ENCODE peak calls at places on chromosomes 1 and 21, in nine cellular contexts. R, M, A, I, Y, Z, L, W and U are unnamed samples.

GRCh38 chr21:46284077-46284644 is 1.2 kb downstream of the MCM3AP start:
- DNase-seq in R (no peak), M (peak), A (no peak), I (no peak), Y (no peak), Z (no peak), L (no peak), W (no peak), U (no peak)

GRCh38 chr21:42558846-42559245 is 45.2 kb downstream of the SLC37A1 start:
- DNase-seq in R (no peak), M (no peak), A (no peak), I (no peak), Y (no peak), Z (no peak), L (no peak), W (no peak), U (no peak)

GRCh38 chr1:165683848-165684485 is 14.4 kb downstream of the ALDH9A1 start:
- DNase-seq in R (no peak), M (no peak), A (no peak), I (peak), Y (no peak), Z (no peak), L (no peak), W (no peak), U (no peak)

GRCh38 chr1:204338997-204339396 is 20.7 kb downstream of the PLEKHA6 start:
- DNase-seq in R (no peak), M (no peak), A (no peak), I (no peak), Y (no peak), Z (no peak), L (no peak), W (no peak), U (no peak)

GRCh38 chr1:2177541-2177940 is 17.0 kb downstream of the FAAP20 start:
- DNase-seq in R (no peak), M (no peak), A (no peak), I (no peak), Y (no peak), Z (no peak), L (no peak), W (no peak), U (no peak)

GRCh38 chr1:63724375-63724774 is 49.4 kb upstream of the ROR1 start:
- DNase-seq in R (no peak), M (no peak), A (no peak), I (no peak), Y (no peak), Z (no peak), L (no peak), W (no peak), U (no peak)

GRCh38 chr1:22723151-22723550 is 12.5 kb downstream of the EPHB2 start:
- DNase-seq in R (no peak), M (no peak), A (peak), I (no peak), Y (no peak), Z (no peak), L (no peak), W (no peak), U (no peak)

GRCh38 chr1:195799016-195799415 is 809.2 kb downstream of the KCNT2 start:
- DNase-seq in R (no peak), M (no peak), A (no peak), I (no peak), Y (no peak), Z (no peak), L (no peak), W (no peak), U (no peak)

GRCh38 chr1:62384276-62385005 is 52.4 kb upstream of the USP1 start:
- DNase-seq in R (no peak), M (peak), A (no peak), I (peak), Y (peak), Z (peak), L (peak), W (no peak), U (no peak)

GRCh38 chr1:61851235-61851634 is 109.0 kb downstream of the PATJ start:
- DNase-seq in R (no peak), M (no peak), A (no peak), I (no peak), Y (no peak), Z (no peak), L (no peak), W (no peak), U (no peak)

GRCh38 chr1:119012383-119012782 is 24.2 kb upstream of the TBX15 start:
- DNase-seq in R (peak), M (no peak), A (no peak), I (no peak), Y (no peak), Z (no peak), L (no peak), W (no peak), U (no peak)

GRCh38 chr21:41768371-41769042 is 1.7 kb upstream of the RIPK4 start:
- DNase-seq in R (no peak), M (peak), A (peak), I (peak), Y (peak), Z (peak), L (peak), W (no peak), U (no peak)

GRCh38 chr1:198888379-198888778 is 249.5 kb downstream of the PTPRC start:
- DNase-seq in R (no peak), M (no peak), A (no peak), I (no peak), Y (no peak), Z (no peak), L (no peak), W (no peak), U (no peak)

GRCh38 chr1:111267801-111268508 is 22.7 kb upstream of the CHIA start:
- DNase-seq in R (no peak), M (no peak), A (no peak), I (no peak), Y (no peak), Z (no peak), L (no peak), W (no peak), U (no peak)

GRCh38 chr21:21481238-21481637 is 483.0 kb downstream of the NCAM2 start:
- DNase-seq in R (no peak), M (peak), A (no peak), I (peak), Y (peak), Z (no peak), L (peak), W (no peak), U (no peak)

GRCh38 chr1:32701951-32702598 is 495 bp downstream of the SYNC start:
- DNase-seq in R (no peak), M (peak), A (no peak), I (peak), Y (peak), Z (no peak), L (no peak), W (no peak), U (peak)

GRCh38 chr1:1208713-1209433 is 2.5 kb upstream of the TNFRSF18 start:
- DNase-seq in R (no peak), M (peak), A (peak), I (no peak), Y (peak), Z (no peak), L (no peak), W (no peak), U (peak)

GRCh38 chr1:230171337-230172015 is 104.4 kb downstream of the GALNT2 start:
- DNase-seq in R (no peak), M (peak), A (no peak), I (peak), Y (peak), Z (peak), L (peak), W (no peak), U (no peak)

GRCh38 chr1:119882172-119883029 is 13.9 kb downstream of the ADAM30 start:
- DNase-seq in R (no peak), M (peak), A (no peak), I (no peak), Y (peak), Z (no peak), L (no peak), W (no peak), U (no peak)

GRCh38 chr1:211174375-211174774 is 40.4 kb upstream of the KCNH1 start:
- DNase-seq in R (no peak), M (peak), A (no peak), I (no peak), Y (no peak), Z (no peak), L (no peak), W (no peak), U (no peak)

GRCh38 chr1:221576268-221576667 is 165.6 kb downstream of the DUSP10 start:
- DNase-seq in R (no peak), M (peak), A (no peak), I (peak), Y (peak), Z (peak), L (peak), W (no peak), U (no peak)

GRCh38 chr1:229043111-229043510 is 227.8 kb upstream of the RAB4A start:
- DNase-seq in R (peak), M (no peak), A (no peak), I (no peak), Y (no peak), Z (no peak), L (no peak), W (no peak), U (no peak)

GRCh38 chr1:228084325-228084724 is 1.8 kb downstream of the ARF1 start:
- DNase-seq in R (no peak), M (peak), A (no peak), I (peak), Y (peak), Z (no peak), L (peak), W (no peak), U (no peak)

GRCh38 chr1:14912831-14913230 is 240.7 kb upstream of the TMEM51 start:
- DNase-seq in R (no peak), M (no peak), A (no peak), I (no peak), Y (no peak), Z (no peak), L (no peak), W (no peak), U (no peak)

GRCh38 chr1:64114012-64114525 is 89.4 kb upstream of the UBE2U start:
- DNase-seq in R (no peak), M (no peak), A (no peak), I (no peak), Y (no peak), Z (no peak), L (no peak), W (no peak), U (no peak)

GRCh38 chr1:47522890-47523811 is 85.3 kb downstream of the FOXD2 start:
- DNase-seq in R (no peak), M (no peak), A (no peak), I (no peak), Y (no peak), Z (no peak), L (no peak), W (no peak), U (no peak)

GRCh38 chr1:244830639-244831038 is 4.8 kb upstream of the COX20 start:
- DNase-seq in R (no peak), M (no peak), A (no peak), I (peak), Y (no peak), Z (no peak), L (no peak), W (no peak), U (no peak)

GRCh38 chr1:21338568-21339401 is 48.5 kb upstream of the ECE1 start:
- DNase-seq in R (no peak), M (peak), A (peak), I (peak), Y (peak), Z (no peak), L (peak), W (no peak), U (peak)

DNA sequence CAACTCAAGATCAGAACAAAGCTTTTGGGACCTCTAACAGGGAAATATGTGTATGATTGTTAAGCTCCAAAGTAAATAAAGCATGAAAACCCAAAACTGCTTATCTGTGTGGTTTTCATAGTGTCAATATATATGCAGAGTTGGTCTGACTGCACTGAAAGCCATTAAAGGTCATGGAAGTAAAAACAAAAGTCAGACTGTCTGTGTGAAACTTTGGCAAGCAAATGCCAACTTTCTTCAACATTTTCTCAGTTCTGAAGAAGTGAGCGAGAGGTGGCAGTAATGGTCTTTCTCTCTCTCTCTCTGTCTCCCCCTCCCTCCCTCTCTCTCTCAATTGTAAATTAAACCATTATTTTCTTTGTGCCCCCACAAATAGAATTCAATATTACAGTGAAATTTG is 100.1 kb upstream of the S1PR1 start:
- DNase-seq in R (no peak), M (peak), A (no peak), I (peak), Y (peak), Z (no peak), L (peak), W (no peak), U (no peak)
- TF ChIP-seq CTCF in R (no peak), M (no peak), A (no peak), I (peak), Y (peak), Z (no peak), L (peak), W (peak), U (peak)

GRCh38 chr1:7069888-7070287 is 284.6 kb downstream of the CAMTA1 start:
- DNase-seq in R (no peak), M (no peak), A (no peak), I (no peak), Y (no peak), Z (no peak), L (no peak), W (no peak), U (no peak)

GRCh38 chr1:7068552-7068951 is 283.3 kb downstream of the CAMTA1 start:
- DNase-seq in R (no peak), M (no peak), A (no peak), I (no peak), Y (no peak), Z (no peak), L (no peak), W (no peak), U (no peak)

GRCh38 chr1:7070389-7071029 is 285.3 kb downstream of the CAMTA1 start:
- DNase-seq in R (no peak), M (peak), A (peak), I (peak), Y (peak), Z (peak), L (peak), W (peak), U (peak)
- H3K4me3 ChIP-seq in R (peak), M (peak), A (peak), I (peak), Y (peak), Z (peak), L (peak), W (no peak), U (peak)

GRCh38 chr1:206463137-206463536 is 7.1 kb upstream of the IKBKE start:
- DNase-seq in R (no peak), M (no peak), A (no peak), I (no peak), Y (no peak), Z (no peak), L (no peak), W (no peak), U (no peak)
- TF ChIP-seq CTCF in R (no peak), M (no peak), A (no peak), I (no peak), Y (no peak), Z (no peak), L (no peak), W (no peak), U (no peak)

DNA sequence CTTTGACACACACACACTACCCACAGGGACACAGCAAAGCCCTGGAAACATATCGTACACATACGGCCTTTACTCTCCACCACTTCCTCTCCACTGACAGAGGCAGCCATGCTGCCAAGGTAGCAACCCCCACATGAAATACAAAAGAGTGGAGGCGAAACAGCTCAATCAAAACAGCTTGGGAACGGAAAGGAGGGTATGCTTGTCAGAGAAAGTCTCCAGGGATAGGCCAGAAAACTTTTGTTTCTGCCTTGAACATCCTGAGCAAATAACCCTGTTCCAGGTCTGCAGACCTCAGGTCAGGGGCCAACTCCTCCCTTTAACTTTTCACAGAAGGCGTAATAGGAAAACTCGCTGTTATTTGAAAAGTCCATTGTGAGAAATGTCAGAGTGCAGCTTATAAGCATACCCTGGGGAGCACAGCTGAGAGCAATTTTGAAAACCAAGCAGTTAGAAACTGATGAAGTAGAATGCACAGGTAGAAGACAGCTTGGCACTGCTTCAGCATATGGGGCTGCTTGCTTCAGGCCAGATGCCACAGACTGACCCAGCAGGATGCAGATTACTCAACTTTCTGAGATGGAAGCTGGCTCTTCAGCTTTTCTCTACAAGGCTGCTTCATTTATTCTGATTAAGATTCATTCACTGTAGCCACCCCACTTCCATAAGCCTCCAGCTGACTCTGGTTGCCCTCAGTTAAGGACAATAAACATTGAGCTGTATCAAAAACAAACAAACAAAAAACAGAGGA is 18.0 kb downstream of the KIAA0319L start:
- DNase-seq in R (no peak), M (peak), A (no peak), I (no peak), Y (no peak), Z (no peak), L (no peak), W (no peak), U (no peak)
- H3K4me3 ChIP-seq in R (no peak), M (no peak), A (no peak), I (peak), Y (no peak), Z (no peak), L (no peak), W (peak), U (peak)

DNA sequence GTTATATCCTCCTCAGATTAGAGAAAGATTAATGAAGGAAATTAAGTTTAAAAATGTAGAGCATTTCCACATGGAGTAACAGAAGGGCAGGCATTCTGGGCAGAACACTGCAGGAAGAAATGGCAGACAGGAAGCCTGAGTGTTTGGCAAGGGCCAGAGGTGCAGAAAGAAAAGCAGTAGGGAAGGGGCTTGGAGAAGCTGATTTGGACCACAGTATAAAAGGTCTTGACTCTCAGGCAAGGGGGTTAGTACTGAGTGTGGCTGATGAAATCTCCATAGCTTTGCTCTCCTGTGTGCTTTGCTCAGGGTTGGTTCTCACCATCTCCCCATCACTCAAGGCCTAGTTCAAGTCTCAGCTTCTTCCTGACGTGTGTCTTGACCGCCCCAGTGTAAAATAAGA is 80.2 kb downstream of the SLC45A1 start:
- DNase-seq in R (no peak), M (no peak), A (no peak), I (no peak), Y (no peak), Z (no peak), L (no peak), W (no peak), U (no peak)
- TF ChIP-seq CTCF in R (no peak), M (no peak), A (no peak), I (no peak), Y (no peak), Z (no peak), L (no peak), W (no peak), U (no peak)